ENCODE peak calls at places on chromosomes 5 and 9, in nine cellular contexts. R is left cardiac atrium; X is stimulated activated memory B cell treated with anti-CD40 and anti-IgM and Interleukin-4, amounts not matched to agents 10 μg/mL and 1 μg/mL and 100 μg/mL, for 72 hours; T is heart right ventricle; F is A549; B is stimulated activated naive CD8-positive, alpha-beta T cell treated with anti-CD3 and anti-CD28 coated beads, Interleukin-15, Interleukin-2, amounts not matched to agents 100 U/mL and 50 U/mL, for 24 hours; K is omental fat pad; G is lower lobe of right lung; C is aorta. A is an unnamed sample.

GRCh38 chr9:134929560-134930158 is 11.9 kb upstream of the FCN1 start:
- ATAC-seq in X (peak; percentile 25), K (no peak), G (peak; percentile 50), R (no peak), F (no peak), B (peak; percentile 25), C (peak; percentile 29), T (peak; percentile 49), A (no peak)

GRCh38 chr9:2872941-2873323 is 29.0 kb upstream of the PUM3 start:
- ATAC-seq in K (no peak), X (no peak), G (no peak), R (no peak), B (no peak), T (no peak), C (no peak), F (no peak), A (peak; percentile 75)

GRCh38 chr5:147565524-147565923 is 55.7 kb upstream of the DPYSL3 start:
- ATAC-seq in C (no peak), X (no peak), F (peak; percentile 85), G (no peak), R (no peak), T (no peak), K (no peak), B (no peak), A (no peak)

GRCh38 chr9:86487222-86487841 is 133.1 kb upstream of the TUT7 start:
- ATAC-seq in F (peak; percentile 79), X (no peak), R (peak; percentile 81), T (no peak), C (peak; percentile 79), K (no peak), G (peak; percentile 48), B (no peak), A (no peak)

GRCh38 chr9:131734165-131734610 is 5.7 kb downstream of the RAPGEF1 start:
- ATAC-seq in T (no peak), R (no peak), F (peak; percentile 5), C (peak; percentile 27), B (no peak), K (no peak), G (peak; percentile 1), X (no peak), A (no peak)

GRCh38 chr9:16133556-16134227 is 580.8 kb downstream of the CCDC171 start:
- ATAC-seq in G (peak; percentile 79), B (peak; percentile 60), T (peak; percentile 31), R (peak; percentile 60), F (peak; percentile 92), X (no peak), C (peak; percentile 53), K (no peak), A (peak; percentile 56)

GRCh38 chr5:91495699-91496098 is 112.6 kb upstream of the ARRDC3 start:
- ATAC-seq in F (no peak), X (no peak), G (no peak), C (no peak), K (no peak), T (no peak), B (no peak), R (no peak), A (no peak)

GRCh38 chr5:57598097-57598496 is 115.5 kb upstream of the ACTBL2 start:
- ATAC-seq in X (no peak), C (no peak), G (no peak), B (no peak), R (no peak), T (no peak), F (no peak), K (no peak), A (no peak)

GRCh38 chr9:78972303-78973002 is 599.3 kb upstream of the TLE4 start:
- ATAC-seq in K (no peak), C (no peak), F (no peak), B (no peak), G (no peak), X (no peak), R (no peak), T (no peak), A (no peak)

A was measured in activated T-helper 17 cell treated with anti-CD3 and anti-CD28 coated beads, Interleukin-2, amount 50 U/mL, for 72 hours.